ENCODE peak calls at places on chromosomes 2 and 18, in four cellular contexts. V, I, O and N are unnamed samples.

GRCh38 chr2:120647487-120647886 is 88.2 kb upstream of the GLI2 start:
- DNase-seq in O (no peak), I (no peak), V (peak; percentile 34), N (no peak)

GRCh38 chr2:190599073-190599472 is 49.8 kb upstream of the NAB1 start:
- DNase-seq in V (peak; percentile 23), O (no peak), I (no peak), N (no peak)

GRCh38 chr2:143435112-143435511 is 305.9 kb downstream of the ARHGAP15 start:
- DNase-seq in O (no peak), I (no peak), V (no peak), N (no peak)

GRCh38 chr2:70977605-70978205 is 725 bp upstream of the ANKRD53 start:
- DNase-seq in I (peak; percentile 63), O (no peak), V (peak; percentile 81), N (no peak)

GRCh38 chr2:221848286-221848685 is 276.2 kb upstream of the EPHA4 start:
- DNase-seq in I (no peak), V (peak; percentile 26), O (no peak), N (no peak)

GRCh38 chr2:29228276-29228675 is 113.1 kb downstream of the CLIP4 start:
- DNase-seq in I (no peak), O (no peak), V (peak; percentile 92), N (no peak)

GRCh38 chr18:48292229-48292628 is 117.0 kb downstream of the ZBTB7C start:
- DNase-seq in V (no peak), I (no peak), O (no peak), N (no peak)

GRCh38 chr18:8747440-8747937 is 42.1 kb downstream of the MTCL1 start:
- DNase-seq in I (peak; percentile 35), V (peak; percentile 93), O (no peak), N (no peak)

GRCh38 chr2:12050381-12050780 is 303.9 kb downstream of the LPIN1 start:
- DNase-seq in I (peak; percentile 93), O (no peak), V (peak; percentile 67), N (peak; percentile 84)

GRCh38 chr2:110789706-110790105 is 57.3 kb downstream of the ACOXL start:
- DNase-seq in I (no peak), O (no peak), V (no peak), N (no peak)

GRCh38 chr2:212640428-212640827 is 101.8 kb upstream of the ERBB4 start:
- DNase-seq in O (no peak), I (no peak), V (no peak), N (no peak)

GRCh38 chr2:39568561-39569006 is 97.1 kb upstream of the TMEM178A start:
- DNase-seq in V (peak; percentile 88), I (no peak), O (no peak), N (no peak)

GRCh38 chr2:119744335-119744939 is 15.3 kb upstream of the PTPN4 start:
- DNase-seq in O (no peak), I (no peak), V (no peak), N (no peak)

GRCh38 chr18:46397174-46397573 is 259.8 kb downstream of the LOXHD1 start:
- DNase-seq in O (no peak), I (no peak), V (no peak), N (no peak)

GRCh38 chr2:158600155-158600802 is 143.5 kb downstream of the PKP4 start:
- DNase-seq in O (no peak), I (no peak), V (peak; percentile 92), N (no peak)

GRCh38 chr2:3959372-3959771 is 256.0 kb downstream of the DCDC2C start:
- DNase-seq in I (peak; percentile 69), O (peak; percentile 13), V (no peak), N (peak; percentile 48)

GRCh38 chr18:32469691-32470131 is 971 bp downstream of the GAREM1 start:
- DNase-seq in O (no peak), I (no peak), V (peak; percentile 2), N (no peak)

GRCh38 chr2:234495801-234496441 is 960 bp downstream of the ARL4C start:
- DNase-seq in O (no peak), V (peak; percentile 20), I (no peak), N (peak; percentile 49)

GRCh38 chr2:30382995-30383394 is 64.1 kb upstream of the LCLAT1 start:
- DNase-seq in O (no peak), I (no peak), V (no peak), N (no peak)

GRCh38 chr2:88342749-88343148 is 109.7 kb downstream of the FOXI3 start:
- DNase-seq in I (no peak), V (no peak), O (no peak), N (no peak)

GRCh38 chr2:159445307-159445706 is 158.8 kb upstream of the WDSUB1 start:
- DNase-seq in O (no peak), I (no peak), V (no peak), N (no peak)

GRCh38 chr2:148658807-148659722 is 14.5 kb downstream of the EPC2 start:
- DNase-seq in O (no peak), I (no peak), V (peak; percentile 51), N (no peak)

GRCh38 chr18:39198376-39198775 is 1632.8 kb upstream of the CELF4 start:
- DNase-seq in I (no peak), V (peak; percentile 58), O (no peak), N (no peak)

GRCh38 chr18:44826418-44827259 is 146.0 kb downstream of the SETBP1 start:
- DNase-seq in I (no peak), O (no peak), V (peak; percentile 97), N (no peak)

GRCh38 chr2:230811508-230811907 is 53.2 kb upstream of the ITM2C start:
- DNase-seq in I (no peak), V (peak; percentile 49), O (no peak), N (no peak)

GRCh38 chr2:174773191-174773590 is 8.9 kb upstream of the CHRNA1 start:
- DNase-seq in I (no peak), O (no peak), V (no peak), N (no peak)

GRCh38 chr2:94985636-94986035 is 39.9 kb upstream of the MAL start:
- DNase-seq in I (no peak), O (no peak), V (no peak), N (no peak)

GRCh38 chr2:218736535-218736934 is 25.9 kb downstream of the TTLL4 start:
- DNase-seq in O (no peak), V (no peak), I (no peak), N (no peak)

GRCh38 chr2:216549926-216550690 is 51.5 kb downstream of the RPL37A start:
- DNase-seq in O (no peak), V (no peak), I (no peak), N (no peak)

GRCh38 chr2:73896362-73897239 is 3.8 kb downstream of the ACTG2 start:
- DNase-seq in V (peak; percentile 97), I (no peak), O (no peak), N (no peak)

GRCh38 chr2:40228296-40228695 is 223.6 kb downstream of the SLC8A1 start:
- DNase-seq in V (no peak), I (no peak), O (no peak), N (no peak)

GRCh38 chr2:148130571-148130970 is 109.7 kb downstream of the MBD5 start:
- DNase-seq in O (no peak), V (peak; percentile 63), I (no peak), N (no peak)

GRCh38 chr18:75107931-75108276 is 101.0 kb downstream of the PTGR3 start:
- DNase-seq in V (no peak), I (no peak), O (no peak), N (no peak)

GRCh38 chr2:404581-404980 is 116.7 kb upstream of the ALKAL2 start:
- DNase-seq in I (no peak), O (no peak), V (no peak), N (no peak)

GRCh38 chr2:402206-402605 is 114.3 kb upstream of the ALKAL2 start:
- DNase-seq in O (no peak), V (no peak), I (no peak), N (no peak)

GRCh38 chr2:402721-403120 is 114.8 kb upstream of the ALKAL2 start:
- DNase-seq in V (no peak), O (no peak), I (no peak), N (no peak)

GRCh38 chr2:400988-401679 is 113.2 kb upstream of the ALKAL2 start:
- DNase-seq in I (no peak), V (no peak), O (no peak), N (no peak)

DNA sequence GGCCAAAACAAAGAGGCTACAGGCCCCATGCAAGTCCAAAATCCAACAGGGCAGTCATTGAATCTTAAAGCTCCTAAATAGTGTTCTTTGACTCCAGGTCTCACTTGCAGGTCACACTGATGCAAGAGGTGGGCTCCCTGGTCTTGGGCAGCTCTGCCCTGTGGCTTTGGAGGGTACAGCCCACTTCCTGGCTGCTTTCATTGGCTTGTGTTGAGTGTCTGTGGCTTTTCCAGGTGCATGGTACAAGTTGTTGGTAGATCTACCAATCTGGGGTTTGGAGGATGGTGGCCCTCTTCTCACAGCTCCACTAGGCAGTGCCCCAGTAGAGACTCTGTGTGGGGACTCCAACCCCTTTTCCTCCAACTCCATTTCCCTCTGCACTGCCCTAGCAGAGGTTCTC is 115.8 kb upstream of the ALKAL2 start:
- DNase-seq in I (no peak), O (no peak), V (no peak), N (no peak)
- H2AFZ ChIP-seq in I (no peak overlapping the region), O (no peak overlapping the region), V (no peak overlapping the region), N (no peak overlapping the region)

GRCh38 chr18:30969670-30970069 is 72.9 kb downstream of the DSC3 start:
- DNase-seq in I (no peak), O (no peak), V (no peak), N (no peak)

GRCh38 chr18:30971338-30971956 is 71.1 kb downstream of the DSC3 start:
- DNase-seq in O (no peak), I (peak; percentile 84), V (no peak), N (peak; percentile 27)

GRCh38 chr18:30965237-30965636 is 77.3 kb downstream of the DSC3 start:
- DNase-seq in V (no peak), I (no peak), O (no peak), N (no peak)

GRCh38 chr18:30970201-30970816 is 72.2 kb downstream of the DSC3 start:
- DNase-seq in O (no peak), I (peak; percentile 83), V (peak; percentile 32), N (peak; percentile 9)

DNA sequence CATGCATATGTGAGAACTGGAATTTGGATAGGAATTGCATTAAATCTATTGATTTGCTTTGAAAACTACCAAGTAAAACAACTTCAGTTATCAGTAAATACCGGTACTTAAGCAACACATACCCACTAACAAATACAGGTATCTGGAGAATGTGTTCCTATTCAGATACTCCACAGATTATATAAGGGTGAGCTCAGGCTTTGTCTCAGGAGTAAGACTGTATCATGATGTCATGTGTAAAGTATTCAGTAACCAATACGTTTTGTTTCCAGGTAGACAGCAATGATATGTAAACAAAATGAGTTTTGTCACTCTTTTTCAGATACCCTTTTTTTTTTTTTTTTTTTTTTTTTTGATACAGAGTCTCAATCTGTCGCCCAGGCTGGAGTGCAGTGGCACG is 74.8 kb downstream of the DSC3 start:
- DNase-seq in I (no peak), O (peak; percentile 1), V (no peak), N (no peak)
- H3K4me1 ChIP-seq in I (peaks cover 21% of the 10 kb centered on the region), O (no peaks in the 10 kb centered on the region), V (no peaks in the 10 kb centered on the region), N (no peaks in the 10 kb centered on the region)

GRCh38 chr2:69604026-69604678 is 39.4 kb downstream of the AAK1 start:
- DNase-seq in I (no peak), O (no peak), V (no peak), N (no peak)

GRCh38 chr2:69604844-69605243 is 38.7 kb downstream of the AAK1 start:
- DNase-seq in V (no peak), O (no peak), I (no peak), N (no peak)

GRCh38 chr2:69612197-69612596 is 31.3 kb downstream of the AAK1 start:
- DNase-seq in V (no peak), I (no peak), O (no peak), N (no peak)

GRCh38 chr2:69605332-69605731 is 38.2 kb downstream of the AAK1 start:
- DNase-seq in O (no peak), I (no peak), V (no peak), N (no peak)

GRCh38 chr2:69608109-69608508 is 35.4 kb downstream of the AAK1 start:
- DNase-seq in V (no peak), O (no peak), I (no peak), N (no peak)
- H3K79me2 ChIP-seq in V (peaks cover 95% of the 10 kb centered on the region), O (peaks cover 33% of the 10 kb centered on the region), I (no peaks in the 10 kb centered on the region), N (no peaks in the 10 kb centered on the region)

GRCh38 chr2:236862961-236863728 is 222.5 kb upstream of the COPS8 start:
- DNase-seq in V (peak; percentile 83), O (no peak), I (peak; percentile 95), N (no peak)
- H2AFZ ChIP-seq in V (no peak overlapping the region), O (no peak overlapping the region), I (peak overlapping the region; percentile 60), N (no peak overlapping the region)